ENCODE peak calls at places on chromosome 3, in seven cellular contexts. X is substantia nigra, K is PC-3, D is adipocyte, P is 8988T, Z is Right ventricle myocardium superior, M is GM06990. A is an unnamed sample.

GRCh38 chr3:172261053-172261452 is 187.2 kb downstream of the GHSR start:
- DNase-seq in X (no peak), K (no peak), D (no peak), P (no peak), Z (no peak), M (no peak), A (no peak)

GRCh38 chr3:34005886-34006285 is 207.5 kb downstream of the PDCD6IP start:
- DNase-seq in X (no peak), K (peak; percentile 39), D (peak; percentile 39), P (no peak), Z (no peak), M (no peak), A (no peak)

GRCh38 chr3:52530918-52531635 is 2.6 kb downstream of the NT5DC2 start:
- DNase-seq in X (no peak), K (no peak), D (no peak), P (peak; percentile 44), Z (peak; percentile 79), M (peak; percentile 12), A (no peak)

GRCh38 chr3:184732133-184732532 is 20.3 kb upstream of the MAGEF1 start:
- DNase-seq in X (no peak), K (no peak), D (no peak), P (no peak), Z (no peak), M (no peak), A (no peak)

GRCh38 chr3:112092439-112093179 is 6.4 kb downstream of the C3orf52 start:
- DNase-seq in X (no peak), K (no peak), D (no peak), P (no peak), Z (no peak), M (no peak), A (no peak)

GRCh38 chr3:72192572-72192971 is 407.6 kb upstream of the PROK2 start:
- DNase-seq in X (no peak), K (no peak), D (no peak), P (no peak), Z (no peak), M (no peak), A (no peak)

GRCh38 chr3:32568953-32569352 is 1.7 kb downstream of the DYNC1LI1 start:
- DNase-seq in X (no peak), K (no peak), D (peak; percentile 22), P (no peak), Z (no peak), M (no peak), A (no peak)

GRCh38 chr3:111874177-111874820 is 15.2 kb downstream of the PHLDB2 start:
- DNase-seq in X (no peak), K (peak; percentile 93), D (peak; percentile 33), P (no peak), Z (no peak), M (no peak), A (no peak)

GRCh38 chr3:26247669-26248068 is 374.9 kb upstream of the LRRC3B start:
- DNase-seq in X (no peak), K (no peak), D (no peak), P (no peak), Z (no peak), M (no peak), A (no peak)

GRCh38 chr3:197495059-197495455 is 60.7 kb downstream of the BDH1 start:
- DNase-seq in X (no peak), K (no peak), D (no peak), P (no peak), Z (no peak), M (no peak), A (no peak)

GRCh38 chr3:48595526-48596121 is 495 bp upstream of the COL7A1 start:
- DNase-seq in X (no peak), K (peak; percentile 95), D (peak; percentile 94), P (peak; percentile 96), Z (peak; percentile 57), M (no peak), A (peak; percentile 95)

GRCh38 chr3:51063074-51063473 is 322.0 kb upstream of the MANF start:
- DNase-seq in X (no peak), K (no peak), D (no peak), P (no peak), Z (no peak), M (no peak), A (no peak)

GRCh38 chr3:89172150-89172549 is 64.7 kb downstream of the EPHA3 start:
- DNase-seq in X (no peak), K (no peak), D (no peak), P (no peak), Z (no peak), M (no peak), A (no peak)

GRCh38 chr3:146033950-146034349 is 127.0 kb downstream of the PLOD2 start:
- DNase-seq in X (no peak), K (no peak), D (no peak), P (no peak), Z (no peak), M (no peak), A (no peak)

GRCh38 chr3:25169146-25169545 is 258.9 kb upstream of the RARB start:
- DNase-seq in X (no peak), K (no peak), D (no peak), P (no peak), Z (no peak), M (no peak), A (no peak)

GRCh38 chr3:45100998-45101407 is 45.2 kb downstream of the CDCP1 start:
- DNase-seq in X (no peak), K (no peak), D (peak; percentile 73), P (no peak), Z (no peak), M (no peak), A (no peak)

GRCh38 chr3:190807719-190808375 is 54.6 kb downstream of the GMNC start:
- DNase-seq in X (peak; percentile 1), K (no peak), D (no peak), P (no peak), Z (peak; percentile 85), M (no peak), A (no peak)

A was measured in smooth muscle cell of the brain vasculature.